ENCODE peak calls at places on chromosomes 12 and 14, in eight cellular contexts. A is adrenal gland, L is foreskin fibroblast, E is Peyer's patch, Y is breast epithelium, U is NT2/D1, B is GM12865, K is coronary artery. D is an unnamed sample.
A peak's percentile ranks its signal among the peaks of the same experiment; 100 is the strongest.

GRCh38 chr12:124861492-124861891 is 2.2 kb downstream of the SCARB1 start:
- DNase-seq in U (no peak), A (peak; percentile 92), Y (peak; percentile 90), K (no peak), E (no peak), L (no peak), B (peak; percentile 72), D (no peak)

GRCh38 chr14:53209370-53209769 is 56.2 kb upstream of the DDHD1 start:
- DNase-seq in A (peak; percentile 47), U (no peak), B (no peak), L (peak; percentile 22), Y (no peak), K (no peak), E (no peak), D (no peak)

GRCh38 chr12:21989819-21990412 is 48.7 kb upstream of the ABCC9 start:
- DNase-seq in B (peak; percentile 7), A (peak; percentile 12), E (no peak), L (no peak), Y (no peak), K (no peak), U (no peak), D (no peak)

GRCh38 chr14:23067847-23068791 is 10.8 kb upstream of the CDH24 start:
- DNase-seq in E (peak; percentile 42), L (no peak), B (no peak), A (no peak), K (peak; percentile 57), Y (no peak), U (no peak), D (no peak)

GRCh38 chr14:85471744-85472143 is 58.2 kb upstream of the FLRT2 start:
- DNase-seq in K (no peak), E (no peak), L (peak; percentile 93), A (peak; percentile 18), B (no peak), U (no peak), Y (no peak), D (no peak)

GRCh38 chr14:74429221-74429691 is 3.2 kb upstream of the SYNDIG1L start:
- DNase-seq in L (no peak), Y (no peak), A (no peak), U (peak; percentile 68), K (peak; percentile 24), B (no peak), E (no peak), D (no peak)

GRCh38 chr14:51872396-51872795 is 12.0 kb downstream of the GNG2 start:
- DNase-seq in K (no peak), Y (no peak), A (no peak), U (no peak), B (no peak), L (no peak), E (no peak), D (no peak)

GRCh38 chr12:38746744-38747143 is 158.6 kb downstream of the CPNE8 start:
- DNase-seq in B (no peak), Y (no peak), L (no peak), U (no peak), E (no peak), A (no peak), K (no peak), D (no peak)

GRCh38 chr12:42873401-42873800 is 283.9 kb upstream of the PRICKLE1 start:
- DNase-seq in L (no peak), Y (no peak), B (no peak), K (no peak), U (no peak), A (no peak), E (no peak), D (no peak)

GRCh38 chr12:66550626-66551025 is 128.2 kb downstream of the GRIP1 start:
- DNase-seq in L (no peak), B (no peak), K (no peak), Y (no peak), E (no peak), A (no peak), U (no peak), D (no peak)

GRCh38 chr12:64044171-64044570 is 177.9 kb downstream of the KICS2 start:
- DNase-seq in A (no peak), B (no peak), K (no peak), L (no peak), Y (no peak), E (no peak), U (no peak), D (no peak)

GRCh38 chr14:35355981-35356839 is 48.3 kb downstream of the NFKBIA start:
- DNase-seq in U (no peak), A (peak; percentile 46), E (peak; percentile 82), B (peak; percentile 44), Y (no peak), K (no peak), L (no peak), D (no peak)

GRCh38 chr12:3179731-3180130 is 102.6 kb downstream of the TSPAN9 start:
- DNase-seq in B (peak; percentile 34), A (no peak), K (no peak), U (no peak), E (no peak), L (no peak), Y (no peak), D (peak; percentile 46)

GRCh38 chr12:72094490-72094889 is 155.8 kb downstream of the TPH2 start:
- DNase-seq in Y (no peak), A (no peak), U (no peak), E (no peak), K (no peak), B (no peak), L (no peak), D (no peak)

GRCh38 chr12:77031745-77032144 is 33.6 kb downstream of the E2F7 start:
- DNase-seq in L (peak; percentile 21), Y (no peak), K (no peak), U (no peak), A (no peak), E (no peak), B (no peak), D (no peak)

GRCh38 chr14:101476258-101476930 is 84.9 kb upstream of the DIO3 start:
- DNase-seq in E (peak; percentile 39), U (no peak), Y (no peak), A (peak; percentile 15), B (no peak), K (peak; percentile 56), L (no peak), D (no peak)

GRCh38 chr14:51663783-51664326 is 12.1 kb downstream of the FRMD6 start:
- DNase-seq in L (no peak), E (no peak), B (no peak), K (no peak), U (no peak), A (no peak), Y (no peak), D (no peak)

GRCh38 chr12:131102493-131102931 is 148.8 kb downstream of the ADGRD1 start:
- DNase-seq in K (peak; percentile 55), Y (no peak), U (no peak), L (no peak), B (no peak), E (peak; percentile 38), A (no peak), D (no peak)

DNA sequence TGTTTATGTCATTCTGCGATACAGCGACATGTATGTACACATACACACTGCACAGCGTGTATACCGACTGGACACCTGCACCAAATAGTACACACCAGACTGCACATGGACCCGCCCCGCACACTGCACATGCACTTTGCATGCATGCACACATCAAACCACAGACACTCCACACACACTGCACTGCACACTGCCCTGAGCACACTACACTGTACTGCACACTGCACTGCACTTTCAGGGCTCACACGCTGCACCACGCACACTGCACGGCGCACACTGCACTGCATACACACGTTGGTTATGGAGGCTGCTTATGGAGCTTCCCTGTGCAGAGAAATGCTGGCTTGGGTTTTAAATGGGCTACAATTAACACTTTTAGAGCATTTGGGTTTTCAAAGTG is 1.6 kb downstream of the PAPLN start:
- DNase-seq in A (no peak), L (no peak), B (no peak), U (no peak), E (peak; percentile 37), K (no peak), Y (no peak), D (no peak)
- H3K4me3 ChIP-seq in A (peak overlapping the region; percentile 68), L (no peak overlapping the region), B (no peak overlapping the region), U (no peak overlapping the region), E (no peak overlapping the region), K (peak overlapping the region; percentile 74), Y (peak overlapping the region; percentile 53), D (no peak overlapping the region)

GRCh38 chr14:55949708-55950107 is 168.5 kb upstream of the PELI2 start:
- DNase-seq in L (no peak), B (no peak), A (no peak), K (no peak), Y (no peak), U (no peak), E (no peak), D (no peak)
- H3K4me3 ChIP-seq in L (no peak overlapping the region), B (no peak overlapping the region), A (no peak overlapping the region), K (no peak overlapping the region), Y (no peak overlapping the region), U (no peak overlapping the region), E (no peak overlapping the region), D (no peak overlapping the region)

GRCh38 chr12:49442915-49443314 is 75.7 kb downstream of the SPATS2 start:
- DNase-seq in Y (no peak), U (no peak), A (no peak), K (no peak), E (no peak), B (no peak), L (no peak), D (no peak)

GRCh38 chr12:49451468-49452259 is 84.4 kb downstream of the SPATS2 start:
- DNase-seq in A (no peak), E (no peak), B (peak; percentile 72), Y (no peak), L (no peak), K (no peak), U (no peak), D (no peak)

GRCh38 chr12:49448858-49449257 is 81.6 kb downstream of the SPATS2 start:
- DNase-seq in U (no peak), Y (no peak), A (no peak), E (no peak), B (no peak), L (no peak), K (no peak), D (no peak)

DNA sequence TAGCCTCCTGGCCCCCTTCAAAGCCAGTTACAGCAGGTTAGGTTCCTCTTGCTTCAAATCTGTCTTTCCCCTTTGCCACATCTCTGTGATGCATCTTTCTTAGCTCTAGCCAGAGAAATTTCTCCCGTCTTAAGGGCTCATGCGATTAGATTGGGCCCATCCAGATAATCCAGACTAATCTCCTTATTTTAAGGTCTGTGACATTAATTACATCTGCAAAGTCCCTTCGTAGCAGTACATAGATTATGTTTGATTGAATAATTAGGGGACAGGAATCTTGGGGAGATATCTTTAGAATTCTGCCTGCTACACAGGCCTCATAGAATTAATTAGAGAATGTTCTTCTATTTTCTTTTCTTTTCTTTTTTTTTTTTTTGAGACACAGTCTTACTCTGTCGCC is 79.3 kb downstream of the SPATS2 start:
- DNase-seq in U (no peak), A (no peak), L (no peak), E (no peak), B (no peak), Y (no peak), K (no peak), D (no peak)
- H3K4me3 ChIP-seq in U (no peak overlapping the region), A (no peak overlapping the region), L (no peak overlapping the region), E (no peak overlapping the region), B (no peak overlapping the region), Y (no peak overlapping the region), K (no peak overlapping the region), D (no peak overlapping the region)

DNA sequence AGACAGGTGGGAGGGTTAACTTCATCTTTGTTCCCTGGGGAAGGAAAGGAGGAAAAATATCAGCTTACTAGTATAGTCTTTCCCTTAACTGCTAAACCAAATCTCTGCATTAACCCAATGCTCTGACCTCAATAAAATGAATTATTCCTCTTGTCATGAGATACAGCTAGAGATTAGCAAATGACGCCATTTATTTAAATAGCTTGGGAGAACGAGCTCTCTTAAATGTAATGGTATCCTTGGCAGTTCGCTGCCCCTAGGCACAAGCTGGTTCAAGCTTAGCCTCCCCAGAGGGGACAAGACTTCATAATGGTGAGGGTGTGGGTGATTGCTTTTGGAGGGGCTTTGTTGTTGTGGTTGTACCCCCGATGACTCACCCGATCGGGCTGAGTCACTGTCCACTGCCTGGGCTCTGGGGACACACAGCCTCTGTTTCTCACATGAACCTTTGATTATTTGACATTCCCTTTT is 19.6 kb downstream of the FNTB start:
- DNase-seq in E (no peak), U (no peak), A (peak; percentile 51), K (no peak), B (no peak), Y (no peak), L (no peak), D (no peak)
- H3K4me3 ChIP-seq in E (no peak overlapping the region), U (no peak overlapping the region), A (no peak overlapping the region), K (no peak overlapping the region), B (no peak overlapping the region), Y (no peak overlapping the region), L (no peak overlapping the region), D (no peak overlapping the region)